ENCODE peak calls at places on chromosome 5, in eight cellular contexts. K is kidney, J is BE2C, I is heart right ventricle, T is lower lobe of right lung, Y is PC-9, P is A549, V is stomach. O is an unnamed sample.

GRCh38 chr5:180647941-180648500 is 1.4 kb downstream of the FLT4 start:
- DNase-seq in P (no peak), I (no peak), T (no peak), Y (no peak), V (no peak), K (no peak), J (no peak), O (no peak)

GRCh38 chr5:180208435-180209081 is 453 bp downstream of the RASGEF1C start:
- DNase-seq in K (no peak), T (no peak), J (peak; percentile 55), Y (no peak), V (no peak), I (no peak), P (peak; percentile 20), O (no peak)

GRCh38 chr5:132480546-132481242 is 9.9 kb downstream of the IRF1 start:
- DNase-seq in I (no peak), Y (no peak), V (no peak), K (no peak), J (no peak), T (no peak), P (no peak), O (no peak)

GRCh38 chr5:82265052-82265451 is 13.1 kb downstream of the RPS23 start:
- DNase-seq in K (no peak), P (no peak), T (no peak), V (no peak), Y (no peak), I (no peak), J (no peak), O (peak; percentile 18)

GRCh38 chr5:157026789-157027424 is 32.0 kb downstream of the HAVCR1 start:
- DNase-seq in J (no peak), V (no peak), K (no peak), P (peak; percentile 38), Y (peak; percentile 39), T (no peak), I (no peak), O (peak; percentile 62)

GRCh38 chr5:77064040-77064439 is 23.0 kb downstream of the ZBED3 start:
- DNase-seq in K (no peak), P (no peak), J (no peak), Y (no peak), V (no peak), T (no peak), I (no peak), O (no peak)

GRCh38 chr5:126499742-126500396 is 76.7 kb downstream of the GRAMD2B start:
- DNase-seq in I (no peak), P (peak; percentile 13), K (no peak), V (no peak), Y (no peak), J (no peak), T (no peak), O (no peak)

GRCh38 chr5:132198571-132198970 is 29.1 kb downstream of the P4HA2 start:
- DNase-seq in Y (no peak), V (no peak), P (no peak), K (no peak), T (no peak), J (no peak), I (no peak), O (no peak)

GRCh38 chr5:93620487-93621339 is 37.7 kb downstream of the NR2F1 start:
- DNase-seq in J (peak; percentile 89), T (peak; percentile 78), I (peak; percentile 45), K (peak; percentile 89), Y (peak; percentile 55), V (peak; percentile 71), P (peak; percentile 80), O (no peak)

GRCh38 chr5:59199868-59200267 is 617.0 kb downstream of the RAB3C start:
- DNase-seq in V (no peak), J (no peak), T (no peak), K (no peak), I (no peak), Y (no peak), P (no peak), O (no peak)

GRCh38 chr5:155044591-155044990 is 31.0 kb downstream of the KIF4B start:
- DNase-seq in P (no peak), T (no peak), I (no peak), V (no peak), J (no peak), K (no peak), Y (no peak), O (no peak)

GRCh38 chr5:39164016-39164415 is 55.3 kb downstream of the FYB1 start:
- DNase-seq in T (no peak), V (no peak), P (no peak), J (no peak), Y (no peak), I (no peak), K (no peak), O (no peak)

GRCh38 chr5:585962-586628 is 26.0 kb upstream of the CEP72 start:
- DNase-seq in T (no peak), I (no peak), J (no peak), Y (no peak), K (no peak), V (peak; percentile 9), P (no peak), O (no peak)

GRCh38 chr5:36876965-36877666 is 547 bp downstream of the NIPBL start:
- DNase-seq in I (peak; percentile 46), P (peak; percentile 71), J (peak; percentile 55), Y (peak; percentile 56), V (peak; percentile 76), K (peak; percentile 91), T (peak; percentile 84), O (no peak)

GRCh38 chr5:160556886-160557285 is 135.2 kb downstream of the PTTG1 start:
- DNase-seq in I (no peak), Y (no peak), V (no peak), P (no peak), T (no peak), J (no peak), K (no peak), O (no peak)

GRCh38 chr5:1937590-1937989 is 54.9 kb upstream of the IRX4 start:
- DNase-seq in T (no peak), Y (no peak), J (no peak), P (no peak), I (no peak), K (no peak), V (no peak), O (no peak)

DNA sequence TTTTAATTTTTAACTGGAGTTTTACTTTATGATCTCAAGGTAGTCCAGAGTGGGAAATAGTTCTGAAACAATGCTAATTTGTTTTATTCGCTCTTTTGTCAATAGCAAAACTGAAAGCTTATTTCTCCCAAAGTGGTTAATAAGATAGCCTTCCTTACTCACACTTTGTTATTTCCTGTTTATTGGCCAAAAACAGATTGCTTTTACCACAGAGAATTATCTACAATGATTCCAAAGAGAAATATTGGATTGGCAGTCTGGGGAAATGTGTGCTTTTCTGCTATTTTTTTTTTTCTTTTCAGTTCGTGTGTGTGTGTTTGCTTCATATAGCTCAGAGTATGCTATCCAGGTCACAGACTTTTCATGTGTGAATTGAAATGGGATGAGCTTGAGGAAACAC is 756.7 kb upstream of the RGMB start:
- DNase-seq in T (no peak), P (no peak), I (no peak), J (no peak), K (no peak), V (no peak), Y (no peak), O (no peak)
- H3K4me3 ChIP-seq in T (no peak overlapping the region), P (no peak overlapping the region), I (no peak overlapping the region), J (no peak overlapping the region), K (no peak overlapping the region), V (no peak overlapping the region), Y (no peak overlapping the region), O (no peak overlapping the region)

GRCh38 chr5:137090151-137090550 is 409.0 kb downstream of the SPOCK1 start:
- DNase-seq in P (no peak), J (no peak), K (no peak), Y (no peak), I (no peak), T (no peak), V (no peak), O (no peak)

GRCh38 chr5:137084016-137084415 is 415.1 kb downstream of the SPOCK1 start:
- DNase-seq in T (no peak), I (no peak), P (no peak), J (no peak), Y (no peak), K (no peak), V (no peak), O (no peak)

GRCh38 chr5:137085206-137085605 is 413.9 kb downstream of the SPOCK1 start:
- DNase-seq in V (no peak), Y (no peak), P (no peak), T (no peak), J (no peak), K (no peak), I (no peak), O (no peak)

GRCh38 chr5:137088175-137088574 is 411.0 kb downstream of the SPOCK1 start:
- DNase-seq in I (no peak), J (no peak), K (no peak), T (no peak), V (no peak), P (no peak), Y (no peak), O (no peak)

DNA sequence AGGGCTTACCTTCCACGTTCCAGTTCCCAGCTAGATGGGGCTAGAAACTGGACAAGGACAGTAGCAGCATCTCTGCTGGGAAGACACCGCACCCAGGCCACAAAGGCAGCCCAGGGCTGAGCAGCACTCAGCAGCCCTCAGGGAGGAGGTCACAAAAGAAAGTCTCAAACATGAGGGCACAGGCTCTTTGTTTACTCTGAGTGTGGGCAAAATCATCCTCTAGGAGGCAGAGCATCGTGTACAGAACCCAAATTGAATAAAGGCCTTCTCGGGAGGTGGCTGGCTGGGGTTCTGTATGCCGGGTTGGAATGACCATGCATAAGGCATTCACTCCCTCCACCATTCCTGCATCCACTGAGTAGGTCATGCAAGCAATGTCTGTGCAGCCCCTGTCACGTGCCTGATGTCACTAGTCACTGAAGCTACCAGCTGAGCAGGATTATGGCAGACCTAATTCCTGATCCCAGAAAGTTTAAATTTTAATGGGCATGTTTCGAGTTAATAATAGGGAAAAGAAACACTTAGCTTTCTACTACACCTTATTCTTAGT is 412.8 kb downstream of the SPOCK1 start:
- DNase-seq in T (no peak), K (no peak), P (no peak), I (no peak), Y (no peak), V (no peak), J (no peak), O (no peak)
- TF ChIP-seq CTCF in T (no peak), K (no peak), P (no peak), I (no peak), Y (no peak), V (no peak), J (no peak), O (peak; percentile 40)

DNA sequence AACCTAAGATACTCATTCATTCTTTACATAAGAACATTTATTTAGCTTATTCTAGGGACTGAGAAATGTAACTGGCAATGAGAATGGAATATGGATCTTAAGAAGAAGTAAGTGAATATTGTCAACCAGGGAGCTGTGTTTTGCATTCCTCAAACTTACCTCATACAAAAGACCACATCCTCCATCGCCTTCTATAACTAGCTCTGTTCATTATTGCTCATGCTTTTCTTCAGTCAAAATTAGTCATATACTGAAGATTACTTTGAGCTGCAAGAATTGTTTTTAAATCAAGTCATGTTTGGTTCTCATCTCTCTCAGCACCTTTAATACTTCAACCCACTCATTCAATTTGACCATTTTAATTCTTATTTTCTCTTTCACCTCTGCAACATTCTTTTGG is 140.3 kb upstream of the RASA1 start:
- DNase-seq in J (no peak), I (no peak), T (no peak), V (no peak), Y (no peak), P (no peak), K (no peak), O (no peak)
- H3K4me3 ChIP-seq in J (no peak overlapping the region), I (no peak overlapping the region), T (no peak overlapping the region), V (no peak overlapping the region), Y (no peak overlapping the region), P (no peak overlapping the region), K (no peak overlapping the region), O (no peak overlapping the region)

GRCh38 chr5:135264451-135265445 is 134.3 kb downstream of the MACROH2A1 start:
- DNase-seq in Y (no peak), V (no peak), P (no peak), T (no peak), K (no peak), I (no peak), J (no peak), O (no peak)
- TF ChIP-seq CTCF in Y (no peak), V (no peak), P (no peak), T (no peak), K (no peak), I (no peak), J (no peak), O (no peak)